ENCODE peak calls at places on chromosomes 12 and 14, in nine cellular contexts. H is NCI-H1105 treated with DMSO at 0.1 percent for 48 hours; Y is prostate gland; T is stimulated activated CD4-positive, alpha-beta T cell treated with anti-CD3 and anti-CD28 coated beads, Interleukin-1b, Interleukin-23, amount 100 ng/mL, for 24 hours; Q is T-helper 9 cell; W is substantia nigra; O is heart left ventricle; G is effector memory CD4-positive, alpha-beta T cell; M is HT1080. R is an unnamed sample.
A peak's percentile ranks its signal among the peaks of the same experiment; 100 is the strongest.

GRCh38 chr14:103129301-103130016 is 6.2 kb downstream of the TNFAIP2 start:
- DNase-seq in H (no peak), Y (no peak), T (no peak), Q (no peak), W (no peak), O (peak; percentile 18), G (no peak), M (no peak), R (no peak)

GRCh38 chr12:59429766-59430165 is 166.1 kb upstream of the SLC16A7 start:
- DNase-seq in H (no peak), Y (no peak), T (no peak), Q (no peak), W (no peak), O (no peak), G (no peak), M (no peak), R (no peak)

GRCh38 chr12:116864371-116865160 is 16.7 kb downstream of the HRK start:
- DNase-seq in H (no peak), Y (no peak), T (no peak), Q (no peak), W (no peak), O (no peak), G (no peak), M (peak; percentile 65), R (no peak)

GRCh38 chr12:77113971-77114370 is 48.6 kb upstream of the E2F7 start:
- DNase-seq in H (no peak), Y (no peak), T (no peak), Q (no peak), W (no peak), O (no peak), G (no peak), M (peak; percentile 82), R (no peak)

GRCh38 chr14:51539571-51540037 is 112.1 kb upstream of the FRMD6 start:
- DNase-seq in H (no peak), Y (no peak), T (no peak), Q (no peak), W (no peak), O (no peak), G (no peak), M (peak; percentile 98), R (no peak)

GRCh38 chr12:68106160-68106559 is 53.4 kb downstream of the IFNG start:
- DNase-seq in H (no peak), Y (no peak), T (no peak), Q (no peak), W (no peak), O (no peak), G (no peak), M (peak; percentile 69), R (no peak)

GRCh38 chr12:75378354-75378753 is 12.5 kb upstream of the GLIPR1L2 start:
- DNase-seq in H (no peak), Y (no peak), T (no peak), Q (no peak), W (no peak), O (no peak), G (no peak), M (no peak), R (no peak)

GRCh38 chr12:88904705-88905104 is 324.4 kb upstream of the KITLG start:
- DNase-seq in H (no peak), Y (peak; percentile 7), T (no peak), Q (no peak), W (no peak), O (no peak), G (no peak), M (no peak), R (no peak)

GRCh38 chr12:128269108-128269713 is 2.2 kb downstream of the TMEM132C start:
- DNase-seq in H (no peak), Y (no peak), T (no peak), Q (no peak), W (no peak), O (no peak), G (no peak), M (no peak), R (no peak)

GRCh38 chr14:81562818-81563217 is 29.2 kb upstream of the SEL1L start:
- DNase-seq in H (no peak), Y (no peak), T (no peak), Q (no peak), W (no peak), O (no peak), G (no peak), M (peak; percentile 24), R (no peak)

GRCh38 chr12:39427360-39427808 is 15.5 kb downstream of the KIF21A start:
- DNase-seq in H (no peak), Y (no peak), T (no peak), Q (no peak), W (no peak), O (no peak), G (no peak), M (no peak), R (no peak)

GRCh38 chr12:93089805-93090569 is 160.9 kb upstream of the EEA1 start:
- DNase-seq in H (no peak), Y (no peak), T (no peak), Q (no peak), W (no peak), O (no peak), G (no peak), M (peak; percentile 94), R (no peak)

GRCh38 chr12:111699-112591 is 45.4 kb downstream of the IQSEC3 start:
- DNase-seq in H (no peak), Y (no peak), T (no peak), Q (no peak), W (no peak), O (peak; percentile 14), G (no peak), M (no peak), R (no peak)

GRCh38 chr12:104201238-104202001 is 14.2 kb upstream of the TXNRD1 start:
- DNase-seq in H (peak; percentile 70), Y (peak; percentile 39), T (peak; percentile 24), Q (peak; percentile 7), W (peak; percentile 4), O (no peak), G (peak; percentile 4), M (peak; percentile 63), R (peak; percentile 37)

GRCh38 chr12:1691123-1692007 is 495 bp downstream of the ADIPOR2 start:
- DNase-seq in H (peak; percentile 65), Y (peak; percentile 21), T (peak; percentile 10), Q (no peak), W (no peak), O (peak; percentile 57), G (no peak), M (peak; percentile 36), R (peak; percentile 41)

GRCh38 chr14:95482967-95483842 is 33.2 kb downstream of the SYNE3 start:
- DNase-seq in H (no peak), Y (no peak), T (no peak), Q (no peak), W (peak; percentile 68), O (peak; percentile 90), G (no peak), M (peak; percentile 98), R (no peak)

GRCh38 chr12:121038861-121039654 is at the start of gene OASL:
- DNase-seq in H (no peak), Y (no peak), T (peak; percentile 13), Q (peak; percentile 53), W (no peak), O (peak; percentile 32), G (peak; percentile 79), M (peak; percentile 52), R (peak; percentile 62)

GRCh38 chr14:21486640-21487087 is 9.7 kb downstream of the TOX4 start:
- DNase-seq in H (no peak), Y (no peak), T (no peak), Q (no peak), W (no peak), O (no peak), G (no peak), M (no peak), R (no peak)

GRCh38 chr14:99093532-99094517 is 178.2 kb downstream of the BCL11B start:
- DNase-seq in H (no peak), Y (no peak), T (no peak), Q (no peak), W (no peak), O (no peak), G (no peak), M (no peak), R (no peak)

GRCh38 chr14:56648508-56649301 is 69.1 kb downstream of the TMEM260 start:
- DNase-seq in H (no peak), Y (no peak), T (no peak), Q (no peak), W (no peak), O (no peak), G (no peak), M (no peak), R (no peak)

GRCh38 chr12:14185441-14186192 is 179.9 kb upstream of the ATF7IP start:
- DNase-seq in H (peak; percentile 51), Y (peak; percentile 54), T (no peak), Q (no peak), W (no peak), O (no peak), G (no peak), M (peak; percentile 16), R (peak; percentile 9)

GRCh38 chr12:31732926-31733548 is 4.2 kb upstream of the AMN1 start:
- DNase-seq in H (no peak), Y (peak; percentile 58), T (no peak), Q (no peak), W (no peak), O (no peak), G (no peak), M (peak; percentile 96), R (no peak)

GRCh38 chr14:70013269-70013873 is 134.2 kb downstream of the SMOC1 start:
- DNase-seq in H (no peak), Y (no peak), T (peak; percentile 12), Q (no peak), W (peak; percentile 11), O (no peak), G (no peak), M (no peak), R (no peak)

GRCh38 chr12:89343127-89343526 is 9.2 kb downstream of the DUSP6 start:
- DNase-seq in H (no peak), Y (no peak), T (no peak), Q (no peak), W (no peak), O (peak; percentile 64), G (no peak), M (no peak), R (no peak)

GRCh38 chr12:48175613-48176416 is 7.6 kb upstream of the CCDC184 start:
- DNase-seq in H (no peak), Y (no peak), T (no peak), Q (no peak), W (no peak), O (no peak), G (no peak), M (no peak), R (no peak)

GRCh38 chr14:104694475-104694950 is 5.1 kb downstream of the INF2 start:
- DNase-seq in H (peak; percentile 32), Y (no peak), T (no peak), Q (no peak), W (peak; percentile 88), O (no peak), G (no peak), M (no peak), R (no peak)

R was measured in stimulated activated naive CD4-positive, alpha-beta T cell.